ENCODE peak calls at places on chromosomes 11 and 22, in ten cellular contexts. R is AG08396, B is cardiac fibroblast, A is brain microvascular endothelial cell, O is germinal center, T is tibial artery, Y is NCI-H2081, Z is T-cell, L is activated T-cell treated with anti-CD3 and anti-CD28 coated beads for 1 hour, M is fibroblast of the aortic adventitia. J is an unnamed sample.

GRCh38 chr11:858053-858992 is 15.7 kb downstream of the TSPAN4 start:
- DNase-seq in T (no peak), R (no peak), B (no peak), M (no peak), A (no peak), Y (no peak), L (no peak), Z (no peak), O (no peak), J (no peak)

GRCh38 chr11:105189586-105189985 is 50.0 kb upstream of the CARD18 start:
- DNase-seq in Z (no peak), B (peak), R (no peak), O (no peak), Y (no peak), T (no peak), A (no peak), M (peak), L (no peak), J (no peak)

GRCh38 chr11:6468712-6469495 is 4.8 kb downstream of the TRIM3 start:
- DNase-seq in R (peak), A (peak), M (peak), O (peak), B (peak), Y (peak), T (peak), Z (no peak), L (no peak), J (peak)

GRCh38 chr11:93605638-93606037 is 55.8 kb upstream of the CEP295 start:
- DNase-seq in O (no peak), Y (no peak), T (no peak), M (no peak), B (no peak), R (no peak), Z (no peak), L (no peak), A (no peak), J (no peak)

GRCh38 chr11:87528752-87529151 is 491.0 kb downstream of the TMEM135 start:
- DNase-seq in O (no peak), A (no peak), Z (no peak), R (no peak), T (no peak), L (no peak), M (no peak), B (no peak), Y (no peak), J (no peak)

GRCh38 chr22:21981874-21982273 is 713 bp downstream of the TOP3B start:
- DNase-seq in M (no peak), R (no peak), L (no peak), Z (no peak), T (no peak), Y (no peak), O (no peak), B (no peak), A (no peak), J (no peak)

GRCh38 chr11:96037267-96037990 is 113.5 kb upstream of the MTMR2 start:
- DNase-seq in R (peak), Y (peak), Z (no peak), L (no peak), B (no peak), O (no peak), A (peak), T (no peak), M (no peak), J (no peak)

GRCh38 chr11:67260406-67260805 is 5.9 kb upstream of the GRK2 start:
- DNase-seq in Y (no peak), L (no peak), A (no peak), Z (no peak), O (no peak), M (no peak), R (no peak), T (no peak), B (no peak), J (no peak)

GRCh38 chr11:76048763-76049162 is 157.5 kb downstream of the WNT11 start:
- DNase-seq in O (no peak), M (no peak), L (no peak), B (no peak), R (no peak), A (no peak), Y (peak), Z (peak), T (no peak), J (peak)

GRCh38 chr11:315051-315481 is 1.2 kb downstream of the IFITM1 start:
- DNase-seq in Y (no peak), L (no peak), T (no peak), Z (no peak), O (no peak), M (no peak), R (no peak), A (no peak), B (no peak), J (no peak)

GRCh38 chr22:42074153-42074750 is at the start of gene PHETA2:
- DNase-seq in A (no peak), B (peak), L (peak), T (peak), Y (no peak), O (peak), R (peak), M (peak), Z (peak), J (no peak)

GRCh38 chr11:111935331-111936044 is 1.7 kb upstream of the DIXDC1 start:
- DNase-seq in O (no peak), L (no peak), M (peak), A (no peak), T (no peak), B (peak), R (no peak), Y (no peak), Z (no peak), J (no peak)

GRCh38 chr11:66718320-66718971 is 10.6 kb downstream of the SPTBN2 start:
- DNase-seq in Y (peak), M (no peak), L (no peak), A (no peak), R (no peak), Z (no peak), O (no peak), T (no peak), B (no peak), J (peak)

GRCh38 chr22:44906248-44906936 is 103.4 kb downstream of the PHF21B start:
- DNase-seq in L (no peak), B (no peak), R (no peak), A (no peak), T (no peak), Z (no peak), M (no peak), O (no peak), Y (no peak), J (no peak)

GRCh38 chr11:26623076-26623666 is 51.1 kb upstream of the MUC15 start:
- DNase-seq in R (peak), T (no peak), M (peak), Z (no peak), B (no peak), L (no peak), A (peak), Y (no peak), O (no peak), J (no peak)

J was measured in COR-L47.